ENCODE peak calls at places on chromosome 16, in nine cellular contexts. J, N, R, F, X, E, Y, V and C are unnamed samples.

GRCh38 chr16:75138636-75139035 is 9.7 kb upstream of the ZFP1 start:
- DNase-seq in J (no peak), N (no peak), R (no peak), F (no peak), X (no peak), E (no peak), Y (no peak), V (no peak), C (no peak)

GRCh38 chr16:67112591-67113399 is 3.1 kb downstream of the PHAF1 start:
- DNase-seq in J (no peak), N (no peak), R (no peak), F (peak; percentile 64), X (no peak), E (no peak), Y (no peak), V (no peak), C (no peak)

GRCh38 chr16:56789360-56789759 is 59.4 kb downstream of the NUP93 start:
- DNase-seq in J (peak; percentile 42), N (peak; percentile 80), R (peak; percentile 46), F (peak; percentile 52), X (peak; percentile 78), E (peak; percentile 43), Y (peak; percentile 36), V (no peak), C (no peak)

GRCh38 chr16:23229714-23230113 is 47.2 kb downstream of the SCNN1G start:
- DNase-seq in J (peak; percentile 59), N (no peak), R (no peak), F (no peak), X (no peak), E (no peak), Y (no peak), V (no peak), C (no peak)

GRCh38 chr16:47182318-47182717 is 38.6 kb upstream of the NETO2 start:
- DNase-seq in J (no peak), N (no peak), R (no peak), F (no peak), X (no peak), E (no peak), Y (no peak), V (no peak), C (no peak)

GRCh38 chr16:81645303-81645702 is 133.8 kb upstream of the PLCG2 start:
- DNase-seq in J (no peak), N (peak; percentile 60), R (peak; percentile 58), F (peak; percentile 91), X (no peak), E (peak; percentile 97), Y (peak; percentile 79), V (peak; percentile 37), C (no peak)

GRCh38 chr16:19859603-19860002 is 25.0 kb downstream of the GPRC5B start:
- DNase-seq in J (no peak), N (no peak), R (no peak), F (no peak), X (no peak), E (no peak), Y (no peak), V (no peak), C (no peak)

GRCh38 chr16:19824216-19824615 is 60.4 kb downstream of the GPRC5B start:
- DNase-seq in J (no peak), N (no peak), R (no peak), F (no peak), X (no peak), E (no peak), Y (no peak), V (no peak), C (no peak)

GRCh38 chr16:19524866-19525723 is 1.4 kb downstream of the CCP110 start:
- DNase-seq in J (no peak), N (no peak), R (no peak), F (no peak), X (peak; percentile 12), E (peak; percentile 17), Y (peak; percentile 24), V (peak; percentile 25), C (peak; percentile 16)

GRCh38 chr16:17743578-17743977 is 272.8 kb upstream of the XYLT1 start:
- DNase-seq in J (no peak), N (no peak), R (no peak), F (no peak), X (no peak), E (no peak), Y (no peak), V (peak; percentile 16), C (no peak)

GRCh38 chr16:17744903-17745581 is 274.3 kb upstream of the XYLT1 start:
- DNase-seq in J (no peak), N (no peak), R (no peak), F (no peak), X (no peak), E (peak; percentile 13), Y (no peak), V (peak; percentile 76), C (no peak)

GRCh38 chr16:17749706-17750105 is 278.9 kb upstream of the XYLT1 start:
- DNase-seq in J (no peak), N (no peak), R (no peak), F (no peak), X (no peak), E (no peak), Y (no peak), V (no peak), C (no peak)

GRCh38 chr16:17747357-17747756 is 276.6 kb upstream of the XYLT1 start:
- DNase-seq in J (no peak), N (no peak), R (no peak), F (no peak), X (no peak), E (no peak), Y (no peak), V (no peak), C (no peak)

GRCh38 chr16:17748005-17748719 is 277.4 kb upstream of the XYLT1 start:
- DNase-seq in J (no peak), N (no peak), R (no peak), F (no peak), X (no peak), E (no peak), Y (no peak), V (peak; percentile 43), C (no peak)
- TF ChIP-seq CTCF in J (no peak), N (no peak), R (no peak), F (no peak), X (no peak), E (no peak), Y (no peak), V (no peak), C (no peak)

GRCh38 chr16:88035292-88035691 is 84.1 kb downstream of the BANP start:
- DNase-seq in J (no peak), N (no peak), R (no peak), F (no peak), X (no peak), E (no peak), Y (no peak), V (no peak), C (no peak)

GRCh38 chr16:88034770-88035169 is 83.5 kb downstream of the BANP start:
- DNase-seq in J (no peak), N (no peak), R (no peak), F (no peak), X (no peak), E (no peak), Y (no peak), V (no peak), C (no peak)

GRCh38 chr16:88039591-88039990 is 88.4 kb downstream of the BANP start:
- DNase-seq in J (no peak), N (no peak), R (no peak), F (no peak), X (no peak), E (no peak), Y (no peak), V (no peak), C (no peak)
- TF ChIP-seq CTCF in J (no peak), N (no peak), R (no peak), F (no peak), X (no peak), E (no peak), Y (no peak), V (no peak), C (no peak)

DNA sequence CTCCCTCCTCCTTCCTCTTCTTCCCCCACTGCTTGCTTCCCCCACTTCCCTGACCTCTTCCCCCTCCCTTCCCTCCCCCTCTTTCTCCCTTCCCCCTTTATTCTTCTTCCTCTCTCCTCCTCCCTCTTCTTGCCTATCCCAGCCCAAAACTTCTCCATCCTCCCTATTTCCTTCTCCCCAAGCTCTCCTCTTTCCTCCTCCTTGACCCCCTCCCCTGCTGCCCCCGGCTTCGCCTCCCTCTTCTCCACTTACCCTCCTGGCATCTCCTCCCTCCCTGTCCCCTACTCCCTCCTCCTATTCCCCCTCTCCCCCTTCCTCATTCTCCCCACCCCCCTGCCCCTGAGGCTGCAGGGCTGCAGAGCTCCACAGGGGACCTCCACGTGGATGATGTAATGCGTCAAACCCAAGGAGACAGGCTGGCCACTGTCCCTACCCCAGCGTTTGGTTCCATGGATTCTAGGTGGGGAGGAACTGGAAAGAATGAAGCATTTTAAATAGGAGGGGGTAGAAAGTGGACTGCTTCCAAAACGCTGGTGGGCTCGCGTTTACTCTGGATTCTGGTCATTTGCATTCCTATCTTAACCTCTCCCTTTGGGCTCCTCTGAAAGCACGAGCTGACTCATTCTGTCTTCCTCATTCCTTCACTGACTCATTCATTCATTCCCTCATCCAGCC is 687 bp upstream of the COTL1 start:
- DNase-seq in J (no peak), N (peak; percentile 96), R (no peak), F (no peak), X (no peak), E (peak; percentile 99), Y (peak; percentile 78), V (peak; percentile 78), C (no peak)
- TF ChIP-seq CTCF in J (no peak), N (no peak), R (no peak), F (no peak), X (no peak), E (no peak), Y (no peak), V (no peak), C (no peak)

GRCh38 chr16:88289001-88289400 is 93.8 kb upstream of the ZNF469 start:
- DNase-seq in J (no peak), N (no peak), R (no peak), F (no peak), X (no peak), E (no peak), Y (no peak), V (no peak), C (no peak)

GRCh38 chr16:88285514-88285822 is 97.3 kb upstream of the ZNF469 start:
- DNase-seq in J (no peak), N (no peak), R (no peak), F (no peak), X (no peak), E (no peak), Y (no peak), V (no peak), C (no peak)

GRCh38 chr16:88288303-88288702 is 94.5 kb upstream of the ZNF469 start:
- DNase-seq in J (no peak), N (no peak), R (no peak), F (no peak), X (no peak), E (no peak), Y (no peak), V (no peak), C (no peak)

GRCh38 chr16:88286301-88286923 is 96.3 kb upstream of the ZNF469 start:
- DNase-seq in J (no peak), N (no peak), R (no peak), F (no peak), X (no peak), E (no peak), Y (no peak), V (no peak), C (no peak)

DNA sequence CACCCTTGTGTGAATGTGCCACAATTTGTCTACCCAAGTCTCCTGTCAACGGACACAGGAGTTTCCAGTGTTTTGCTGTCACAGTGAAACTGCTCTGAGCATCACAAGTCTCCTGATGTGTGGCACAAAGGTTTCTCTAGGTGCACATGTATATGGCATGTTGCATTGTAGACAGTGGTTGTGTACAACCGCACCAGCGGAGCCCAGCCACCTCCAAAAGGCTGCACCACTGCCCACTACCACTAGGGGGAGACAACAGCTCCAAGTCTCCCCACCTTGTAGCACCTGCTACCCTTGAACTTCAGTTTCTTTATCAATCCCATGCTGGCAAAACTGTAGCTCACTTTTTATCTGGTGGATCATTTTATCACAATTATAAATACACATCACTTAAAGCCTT is 95.5 kb upstream of the ZNF469 start:
- DNase-seq in J (no peak), N (peak; percentile 68), R (no peak), F (no peak), X (peak; percentile 48), E (peak; percentile 27), Y (no peak), V (no peak), C (no peak)
- TF ChIP-seq CTCF in J (no peak), N (peak; percentile 32), R (no peak), F (peak; percentile 40), X (peak; percentile 81), E (peak; percentile 44), Y (peak; percentile 23), V (peak; percentile 47), C (no peak)